ENCODE peak calls at places on chromosome 12, in ten cellular contexts. One of them, this sample, is unnamed.

GRCh38 chr12:10718279-10718821 is 4.8 kb downstream of the YBX3 start:
- DNase-seq in C1 segment of cervical spinal cord: no peak
- DNase-seq in choroid plexus epithelial cell: peak
- DNase-seq in left ventricle myocardium superior: no peak
- DNase-seq in nephron progenitor cell: no peak
- DNase-seq in stimulated activated CD8-positive, alpha-beta memory T cell treated with anti-CD3 and anti-CD28 coated beads, Interleukin-15, amount 100 ng/mL, for 4 hours: no peak
- DNase-seq in activated CD4-positive, alpha-beta T cell treated with anti-CD3 and anti-CD28 coated beads, Interleukin-2, amount 10 ng/mL, durations not matched to agents 7 days and 5 days: no peak
- DNase-seq in GM18507: no peak
- DNase-seq in lower lobe of right lung: no peak
- DNase-seq in NT2/D1: no peak
- DNase-seq in this sample: no peak

GRCh38 chr12:117645473-117645872 is 284.0 kb upstream of the NOS1 start:
- DNase-seq in nephron progenitor cell: no peak
- DNase-seq in stimulated activated CD8-positive, alpha-beta memory T cell treated with anti-CD3 and anti-CD28 coated beads, Interleukin-15, amount 100 ng/mL, for 4 hours: no peak
- DNase-seq in C1 segment of cervical spinal cord: no peak
- DNase-seq in lower lobe of right lung: no peak
- DNase-seq in choroid plexus epithelial cell: no peak
- DNase-seq in NT2/D1: no peak
- DNase-seq in activated CD4-positive, alpha-beta T cell treated with anti-CD3 and anti-CD28 coated beads, Interleukin-2, amount 10 ng/mL, durations not matched to agents 7 days and 5 days: no peak
- DNase-seq in left ventricle myocardium superior: no peak
- DNase-seq in GM18507: no peak
- DNase-seq in this sample: no peak

GRCh38 chr12:111180830-111181726 is 187.8 kb downstream of the PHETA1 start:
- DNase-seq in lower lobe of right lung: peak
- DNase-seq in NT2/D1: no peak
- DNase-seq in choroid plexus epithelial cell: peak
- DNase-seq in activated CD4-positive, alpha-beta T cell treated with anti-CD3 and anti-CD28 coated beads, Interleukin-2, amount 10 ng/mL, durations not matched to agents 7 days and 5 days: no peak
- DNase-seq in C1 segment of cervical spinal cord: peak
- DNase-seq in nephron progenitor cell: peak
- DNase-seq in left ventricle myocardium superior: peak
- DNase-seq in stimulated activated CD8-positive, alpha-beta memory T cell treated with anti-CD3 and anti-CD28 coated beads, Interleukin-15, amount 100 ng/mL, for 4 hours: no peak
- DNase-seq in GM18507: no peak
- DNase-seq in this sample: no peak

GRCh38 chr12:51847830-51848727 is at the start of gene FIGNL2:
- DNase-seq in nephron progenitor cell: peak
- DNase-seq in lower lobe of right lung: no peak
- DNase-seq in GM18507: no peak
- DNase-seq in left ventricle myocardium superior: peak
- DNase-seq in NT2/D1: no peak
- DNase-seq in activated CD4-positive, alpha-beta T cell treated with anti-CD3 and anti-CD28 coated beads, Interleukin-2, amount 10 ng/mL, durations not matched to agents 7 days and 5 days: no peak
- DNase-seq in choroid plexus epithelial cell: no peak
- DNase-seq in stimulated activated CD8-positive, alpha-beta memory T cell treated with anti-CD3 and anti-CD28 coated beads, Interleukin-15, amount 100 ng/mL, for 4 hours: no peak
- DNase-seq in C1 segment of cervical spinal cord: no peak
- DNase-seq in this sample: no peak

GRCh38 chr12:65656904-65657351 is 167.4 kb upstream of the HMGA2 start:
- DNase-seq in activated CD4-positive, alpha-beta T cell treated with anti-CD3 and anti-CD28 coated beads, Interleukin-2, amount 10 ng/mL, durations not matched to agents 7 days and 5 days: no peak
- DNase-seq in nephron progenitor cell: no peak
- DNase-seq in C1 segment of cervical spinal cord: no peak
- DNase-seq in NT2/D1: no peak
- DNase-seq in lower lobe of right lung: no peak
- DNase-seq in stimulated activated CD8-positive, alpha-beta memory T cell treated with anti-CD3 and anti-CD28 coated beads, Interleukin-15, amount 100 ng/mL, for 4 hours: no peak
- DNase-seq in choroid plexus epithelial cell: peak
- DNase-seq in GM18507: no peak
- DNase-seq in left ventricle myocardium superior: no peak
- DNase-seq in this sample: no peak

GRCh38 chr12:57852620-57853509 is 6.3 kb upstream of the CTDSP2 start:
- DNase-seq in GM18507: no peak
- DNase-seq in stimulated activated CD8-positive, alpha-beta memory T cell treated with anti-CD3 and anti-CD28 coated beads, Interleukin-15, amount 100 ng/mL, for 4 hours: no peak
- DNase-seq in lower lobe of right lung: peak
- DNase-seq in nephron progenitor cell: peak
- DNase-seq in C1 segment of cervical spinal cord: no peak
- DNase-seq in choroid plexus epithelial cell: no peak
- DNase-seq in left ventricle myocardium superior: peak
- DNase-seq in NT2/D1: no peak
- DNase-seq in activated CD4-positive, alpha-beta T cell treated with anti-CD3 and anti-CD28 coated beads, Interleukin-2, amount 10 ng/mL, durations not matched to agents 7 days and 5 days: no peak
- DNase-seq in this sample: peak

GRCh38 chr12:111759991-111760390 is 6.7 kb upstream of the ALDH2 start:
- DNase-seq in C1 segment of cervical spinal cord: no peak
- DNase-seq in activated CD4-positive, alpha-beta T cell treated with anti-CD3 and anti-CD28 coated beads, Interleukin-2, amount 10 ng/mL, durations not matched to agents 7 days and 5 days: no peak
- DNase-seq in nephron progenitor cell: no peak
- DNase-seq in stimulated activated CD8-positive, alpha-beta memory T cell treated with anti-CD3 and anti-CD28 coated beads, Interleukin-15, amount 100 ng/mL, for 4 hours: no peak
- DNase-seq in choroid plexus epithelial cell: no peak
- DNase-seq in GM18507: no peak
- DNase-seq in lower lobe of right lung: no peak
- DNase-seq in left ventricle myocardium superior: peak
- DNase-seq in NT2/D1: no peak
- DNase-seq in this sample: no peak

GRCh38 chr12:104680070-104680469 is 223.3 kb downstream of the CHST11 start:
- DNase-seq in activated CD4-positive, alpha-beta T cell treated with anti-CD3 and anti-CD28 coated beads, Interleukin-2, amount 10 ng/mL, durations not matched to agents 7 days and 5 days: peak
- DNase-seq in lower lobe of right lung: no peak
- DNase-seq in nephron progenitor cell: no peak
- DNase-seq in left ventricle myocardium superior: no peak
- DNase-seq in NT2/D1: no peak
- DNase-seq in GM18507: no peak
- DNase-seq in choroid plexus epithelial cell: peak
- DNase-seq in stimulated activated CD8-positive, alpha-beta memory T cell treated with anti-CD3 and anti-CD28 coated beads, Interleukin-15, amount 100 ng/mL, for 4 hours: no peak
- DNase-seq in C1 segment of cervical spinal cord: no peak
- DNase-seq in this sample: peak

GRCh38 chr12:82406651-82407050 is 48.3 kb downstream of the METTL25 start:
- DNase-seq in left ventricle myocardium superior: no peak
- DNase-seq in activated CD4-positive, alpha-beta T cell treated with anti-CD3 and anti-CD28 coated beads, Interleukin-2, amount 10 ng/mL, durations not matched to agents 7 days and 5 days: no peak
- DNase-seq in lower lobe of right lung: no peak
- DNase-seq in nephron progenitor cell: no peak
- DNase-seq in GM18507: no peak
- DNase-seq in C1 segment of cervical spinal cord: no peak
- DNase-seq in stimulated activated CD8-positive, alpha-beta memory T cell treated with anti-CD3 and anti-CD28 coated beads, Interleukin-15, amount 100 ng/mL, for 4 hours: no peak
- DNase-seq in NT2/D1: no peak
- DNase-seq in choroid plexus epithelial cell: no peak
- DNase-seq in this sample: no peak

GRCh38 chr12:12376636-12377448 is 20.0 kb downstream of the BORCS5 start:
- DNase-seq in choroid plexus epithelial cell: peak
- DNase-seq in GM18507: peak
- DNase-seq in lower lobe of right lung: no peak
- DNase-seq in C1 segment of cervical spinal cord: no peak
- DNase-seq in nephron progenitor cell: peak
- DNase-seq in activated CD4-positive, alpha-beta T cell treated with anti-CD3 and anti-CD28 coated beads, Interleukin-2, amount 10 ng/mL, durations not matched to agents 7 days and 5 days: peak
- DNase-seq in NT2/D1: peak
- DNase-seq in left ventricle myocardium superior: no peak
- DNase-seq in stimulated activated CD8-positive, alpha-beta memory T cell treated with anti-CD3 and anti-CD28 coated beads, Interleukin-15, amount 100 ng/mL, for 4 hours: no peak
- DNase-seq in this sample: peak

GRCh38 chr12:131832393-131833231 is 4.4 kb downstream of the MMP17 start:
- DNase-seq in choroid plexus epithelial cell: peak
- DNase-seq in NT2/D1: no peak
- DNase-seq in activated CD4-positive, alpha-beta T cell treated with anti-CD3 and anti-CD28 coated beads, Interleukin-2, amount 10 ng/mL, durations not matched to agents 7 days and 5 days: no peak
- DNase-seq in GM18507: no peak
- DNase-seq in stimulated activated CD8-positive, alpha-beta memory T cell treated with anti-CD3 and anti-CD28 coated beads, Interleukin-15, amount 100 ng/mL, for 4 hours: no peak
- DNase-seq in C1 segment of cervical spinal cord: peak
- DNase-seq in nephron progenitor cell: no peak
- DNase-seq in lower lobe of right lung: peak
- DNase-seq in left ventricle myocardium superior: peak
- DNase-seq in this sample: no peak

GRCh38 chr12:106128526-106129430 is 10.0 kb downstream of the NUAK1 start:
- DNase-seq in stimulated activated CD8-positive, alpha-beta memory T cell treated with anti-CD3 and anti-CD28 coated beads, Interleukin-15, amount 100 ng/mL, for 4 hours: no peak
- DNase-seq in lower lobe of right lung: no peak
- DNase-seq in C1 segment of cervical spinal cord: no peak
- DNase-seq in choroid plexus epithelial cell: no peak
- DNase-seq in GM18507: no peak
- DNase-seq in activated CD4-positive, alpha-beta T cell treated with anti-CD3 and anti-CD28 coated beads, Interleukin-2, amount 10 ng/mL, durations not matched to agents 7 days and 5 days: no peak
- DNase-seq in NT2/D1: no peak
- DNase-seq in left ventricle myocardium superior: no peak
- DNase-seq in nephron progenitor cell: no peak
- DNase-seq in this sample: no peak

This sample was measured in erythroblast.